ENCODE peak calls at places on chromosomes 5 and 9, in eight cellular contexts. A is bronchial epithelial cell, G is posterior cingulate gyrus, I is fibroblast of the aortic adventitia, C is PC-3, X is T-helper 9 cell, Z is NCI-H1417, T is ascending aorta. J is an unnamed sample.

GRCh38 chr5:67248703-67249589 is 52.3 kb upstream of the CD180 start:
- DNase-seq in A (peak), G (no peak), I (peak), C (peak), X (no peak), Z (no peak), T (no peak), J (no peak)

GRCh38 chr5:98416541-98416940 is 356.9 kb upstream of the RGMB start:
- DNase-seq in A (peak), G (no peak), I (peak), C (peak), X (no peak), Z (no peak), T (no peak), J (no peak)

GRCh38 chr5:150138551-150139265 is 16.9 kb downstream of the PDGFRB start:
- DNase-seq in A (no peak), G (peak), I (peak), C (no peak), X (no peak), Z (no peak), T (no peak), J (peak)

GRCh38 chr9:125784286-125785049 is 37.3 kb downstream of the PBX3 start:
- DNase-seq in A (peak), G (no peak), I (no peak), C (no peak), X (no peak), Z (no peak), T (no peak), J (no peak)

GRCh38 chr5:127028822-127029457 is 1.4 kb downstream of the MARCHF3 start:
- DNase-seq in A (no peak), G (no peak), I (peak), C (peak), X (no peak), Z (peak), T (no peak), J (peak)

GRCh38 chr5:93532370-93532769 is 48.6 kb downstream of the NR2F1-AS1 start:
- DNase-seq in A (peak), G (no peak), I (peak), C (peak), X (no peak), Z (no peak), T (no peak), J (peak)

GRCh38 chr9:129936222-129936621 is 101.0 kb downstream of the USP20 start:
- DNase-seq in A (no peak), G (no peak), I (no peak), C (no peak), X (no peak), Z (no peak), T (no peak), J (no peak)

GRCh38 chr9:136337416-136338395 is 10.4 kb downstream of the GPSM1 start:
- DNase-seq in A (no peak), G (no peak), I (no peak), C (no peak), X (no peak), Z (no peak), T (no peak), J (no peak)

GRCh38 chr9:129242971-129243561 is 65.0 kb upstream of the IER5L start:
- DNase-seq in A (no peak), G (peak), I (peak), C (no peak), X (no peak), Z (no peak), T (no peak), J (no peak)

GRCh38 chr5:5155617-5156016 is 15.5 kb downstream of the ADAMTS16 start:
- DNase-seq in A (no peak), G (no peak), I (no peak), C (no peak), X (no peak), Z (no peak), T (no peak), J (no peak)

GRCh38 chr5:83474170-83474796 is 2.7 kb downstream of the VCAN start:
- DNase-seq in A (peak), G (peak), I (peak), C (peak), X (no peak), Z (peak), T (peak), J (no peak)

GRCh38 chr9:30978000-30978399 is 1406.4 kb upstream of the ACO1 start:
- DNase-seq in A (no peak), G (no peak), I (no peak), C (no peak), X (no peak), Z (no peak), T (no peak), J (no peak)

GRCh38 chr9:36862206-36863145 is 171.6 kb downstream of the PAX5 start:
- DNase-seq in A (peak), G (peak), I (peak), C (peak), X (no peak), Z (peak), T (no peak), J (peak)

GRCh38 chr9:98168952-98169488 is 23.4 kb downstream of the CORO2A start:
- DNase-seq in A (peak), G (peak), I (peak), C (peak), X (no peak), Z (no peak), T (no peak), J (peak)

GRCh38 chr9:127904888-127905728 is 5.7 kb upstream of the ST6GALNAC6 start:
- DNase-seq in A (no peak), G (peak), I (no peak), C (no peak), X (peak), Z (no peak), T (no peak), J (no peak)

GRCh38 chr5:119360905-119361605 is 5.2 kb downstream of the TNFAIP8 start:
- DNase-seq in A (peak), G (no peak), I (peak), C (peak), X (no peak), Z (no peak), T (no peak), J (no peak)

GRCh38 chr5:151227918-151228447 is 4.1 kb upstream of the CCDC69 start:
- DNase-seq in A (no peak), G (no peak), I (no peak), C (no peak), X (no peak), Z (no peak), T (no peak), J (no peak)

GRCh38 chr9:79155308-79155707 is 416.5 kb upstream of the TLE4 start:
- DNase-seq in A (peak), G (no peak), I (no peak), C (no peak), X (no peak), Z (no peak), T (no peak), J (no peak)